ENCODE peak calls at places on chromosomes 7 and 10, in eight cellular contexts. V is heart left ventricle, K is ovary, Y is colonic mucosa, L is astrocyte of the spinal cord, I is brain microvascular endothelial cell, Z is pancreas, J is tibial nerve. R is an unnamed sample.

GRCh38 chr7:151012921-151013347 is 11.4 kb downstream of the ATG9B start:
- DNase-seq in V (no peak), K (no peak), Y (no peak), L (peak), I (peak), Z (no peak), J (no peak), R (peak)

GRCh38 chr7:69598487-69599148 is 343 bp downstream of the AUTS2 start:
- DNase-seq in V (peak), K (peak), Y (peak), L (peak), I (no peak), Z (peak), J (no peak), R (no peak)

GRCh38 chr10:71338728-71339495 is 19.9 kb downstream of the SLC29A3 start:
- DNase-seq in V (no peak), K (no peak), Y (no peak), L (no peak), I (no peak), Z (no peak), J (no peak), R (no peak)

GRCh38 chr10:90399782-90400181 is 458.1 kb downstream of the HTR7 start:
- DNase-seq in V (no peak), K (no peak), Y (no peak), L (no peak), I (no peak), Z (no peak), J (no peak), R (no peak)

GRCh38 chr7:102252373-102252982 is 34.2 kb upstream of the SH2B2 start:
- DNase-seq in V (no peak), K (no peak), Y (no peak), L (no peak), I (no peak), Z (no peak), J (no peak), R (no peak)

GRCh38 chr7:94348142-94348541 is 46.6 kb upstream of the COL1A2 start:
- DNase-seq in V (no peak), K (peak), Y (peak), L (peak), I (peak), Z (no peak), J (peak), R (peak)

GRCh38 chr10:60299961-60300883 is 89.5 kb downstream of the ANK3 start:
- DNase-seq in V (no peak), K (no peak), Y (no peak), L (peak), I (peak), Z (no peak), J (no peak), R (no peak)

GRCh38 chr10:4670737-4671136 is 155.3 kb upstream of the AKR1E2 start:
- DNase-seq in V (no peak), K (no peak), Y (no peak), L (peak), I (peak), Z (no peak), J (no peak), R (peak)

GRCh38 chr7:66629222-66629658 is 559 bp downstream of the KCTD7 start:
- DNase-seq in V (no peak), K (no peak), Y (no peak), L (no peak), I (no peak), Z (peak), J (no peak), R (no peak)

GRCh38 chr7:131111081-131111576 is 216.5 kb upstream of the MKLN1 start:
- DNase-seq in V (no peak), K (no peak), Y (peak), L (peak), I (peak), Z (peak), J (no peak), R (peak)

GRCh38 chr10:84205049-84205852 is 10.9 kb downstream of the CDHR1 start:
- DNase-seq in V (peak), K (no peak), Y (peak), L (peak), I (peak), Z (no peak), J (no peak), R (peak)

GRCh38 chr10:71211759-71212248 is 566 bp upstream of the UNC5B start:
- DNase-seq in V (no peak), K (no peak), Y (no peak), L (no peak), I (no peak), Z (no peak), J (no peak), R (no peak)

GRCh38 chr7:17105701-17106100 is 192.8 kb upstream of the AHR start:
- DNase-seq in V (no peak), K (no peak), Y (no peak), L (no peak), I (no peak), Z (no peak), J (no peak), R (peak)

GRCh38 chr7:94675356-94675755 is 19.4 kb upstream of the SGCE start:
- DNase-seq in V (no peak), K (no peak), Y (no peak), L (no peak), I (no peak), Z (no peak), J (no peak), R (no peak)

GRCh38 chr7:23000597-23001360 is 13.2 kb downstream of the HYCC1 start:
- DNase-seq in V (no peak), K (no peak), Y (no peak), L (no peak), I (no peak), Z (no peak), J (no peak), R (no peak)
- H3K4me3 ChIP-seq in V (no peak), K (no peak), Y (no peak), L (no peak), I (no peak), Z (no peak), J (no peak), R (no peak)

GRCh38 chr10:85786401-85786899 is 580.1 kb downstream of the GRID1 start:
- DNase-seq in V (no peak), K (no peak), Y (no peak), L (no peak), I (no peak), Z (no peak), J (no peak), R (no peak)
- TF ChIP-seq CTCF in V (peak), K (no peak), Y (no peak), L (no peak), I (no peak), Z (no peak), J (no peak), R (no peak)

DNA sequence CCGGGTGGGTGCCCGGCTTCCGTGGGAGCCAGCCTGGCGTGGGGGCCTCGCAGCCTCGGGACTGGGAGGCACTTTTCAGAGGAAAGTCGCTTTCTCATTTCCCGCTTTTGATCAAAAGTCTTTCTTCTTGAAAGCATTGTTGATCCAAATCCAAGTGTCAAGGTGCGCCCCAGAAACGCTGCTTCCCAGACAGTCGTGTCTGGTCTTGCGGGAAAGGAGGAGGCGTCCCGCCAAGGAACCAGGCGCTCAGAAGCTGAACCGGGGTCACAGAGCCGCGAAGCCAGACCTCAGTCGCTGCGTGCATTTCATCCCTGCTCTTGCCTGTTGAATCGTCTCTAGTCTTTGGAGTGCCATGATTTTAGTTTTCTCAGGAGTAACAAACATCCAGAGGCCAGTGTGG is 1.1 kb upstream of the BNIP3 start:
- DNase-seq in V (no peak), K (no peak), Y (no peak), L (no peak), I (no peak), Z (peak), J (no peak), R (no peak)
- H3K4me3 ChIP-seq in V (peak), K (peak), Y (peak), L (peak), I (no peak), Z (peak), J (peak), R (peak)

GRCh38 chr10:24556746-24557742 is 166.6 kb downstream of the ARHGAP21 start:
- DNase-seq in V (no peak), K (peak), Y (peak), L (peak), I (peak), Z (no peak), J (no peak), R (peak)
- TF ChIP-seq CTCF in V (peak), K (peak), Y (peak), L (peak), I (peak), Z (peak), J (peak), R (peak)

GRCh38 chr10:132942101-132942739 is at the start of gene CFAP46:
- DNase-seq in V (peak), K (peak), Y (no peak), L (peak), I (peak), Z (peak), J (no peak), R (peak)
- H3K4me3 ChIP-seq in V (peak), K (peak), Y (peak), L (peak), I (peak), Z (peak), J (peak), R (peak)

DNA sequence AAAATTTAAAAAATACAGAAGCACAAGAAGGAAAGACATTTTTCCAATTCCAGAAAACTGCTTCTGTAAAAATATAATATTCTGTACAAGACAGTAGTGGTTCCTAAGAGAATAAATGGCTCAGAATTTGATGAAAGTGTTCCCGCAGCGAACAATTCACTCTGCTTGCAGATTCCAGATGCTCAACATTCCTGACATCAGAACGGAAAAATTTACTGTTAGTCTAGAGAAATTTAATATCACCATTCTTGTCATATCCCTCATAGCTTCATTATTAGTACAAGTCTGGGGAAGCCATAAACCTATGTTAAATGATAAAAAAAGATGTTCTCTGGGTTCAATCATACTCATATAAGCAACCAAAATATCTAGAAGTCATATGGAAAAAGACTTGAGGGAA is 83.6 kb downstream of the MPP7 start:
- DNase-seq in V (no peak), K (no peak), Y (no peak), L (peak), I (peak), Z (no peak), J (no peak), R (no peak)
- TF ChIP-seq CTCF in V (no peak), K (no peak), Y (no peak), L (no peak), I (no peak), Z (no peak), J (no peak), R (no peak)

GRCh38 chr10:118503192-118503591 is 92.3 kb downstream of the PRLHR start:
- DNase-seq in V (no peak), K (no peak), Y (no peak), L (no peak), I (no peak), Z (no peak), J (no peak), R (no peak)

GRCh38 chr10:118506835-118507234 is 88.6 kb downstream of the PRLHR start:
- DNase-seq in V (no peak), K (no peak), Y (no peak), L (no peak), I (no peak), Z (no peak), J (no peak), R (no peak)

GRCh38 chr10:118505363-118505762 is 90.1 kb downstream of the PRLHR start:
- DNase-seq in V (no peak), K (no peak), Y (no peak), L (no peak), I (no peak), Z (no peak), J (no peak), R (no peak)

GRCh38 chr10:118501637-118502440 is 93.6 kb downstream of the PRLHR start:
- DNase-seq in V (no peak), K (no peak), Y (no peak), L (peak), I (peak), Z (no peak), J (no peak), R (peak)

GRCh38 chr10:118504044-118504944 is 91.2 kb downstream of the PRLHR start:
- DNase-seq in V (no peak), K (no peak), Y (no peak), L (peak), I (peak), Z (no peak), J (no peak), R (no peak)
- H3K4me3 ChIP-seq in V (no peak), K (no peak), Y (no peak), L (no peak), I (no peak), Z (no peak), J (no peak), R (peak)

R was measured in foreskin fibroblast.